ENCODE peak calls at places on chromosomes 11 and 22, in four cellular contexts. N is pancreas, S is sigmoid colon, W is fibroblast of lung. V is an unnamed sample.

GRCh38 chr22:39068033-39068785 is 8.9 kb upstream of the APOBEC3G start:
- DNase-seq in N (no peak), S (no peak), W (no peak), V (no peak)

GRCh38 chr11:48880021-48880441 is 103.7 kb downstream of the TRIM51G start:
- DNase-seq in N (no peak), S (peak; percentile 50), W (no peak), V (peak; percentile 7)

GRCh38 chr11:112666253-112666652 is 295.0 kb upstream of the NCAM1 start:
- DNase-seq in N (no peak), S (no peak), W (no peak), V (no peak)

GRCh38 chr11:60985991-60986915 is 14.8 kb downstream of the CD6 start:
- DNase-seq in N (no peak), S (no peak), W (peak; percentile 10), V (no peak)

GRCh38 chr11:66420671-66421476 is at the start of gene NPAS4:
- DNase-seq in N (no peak), S (no peak), W (no peak), V (no peak)

GRCh38 chr11:85137597-85137996 is 489.5 kb downstream of the DLG2 start:
- DNase-seq in N (no peak), S (no peak), W (no peak), V (no peak)

GRCh38 chr22:45254789-45255261 is 14.1 kb upstream of the KIAA0930 start:
- DNase-seq in N (no peak), S (no peak), W (no peak), V (no peak)

GRCh38 chr22:39309881-39310714 is 9.3 kb downstream of the RPL3 start:
- DNase-seq in N (no peak), S (no peak), W (peak; percentile 69), V (no peak)

GRCh38 chr22:38033522-38034277 is 23.5 kb upstream of the PICK1 start:
- DNase-seq in N (no peak), S (peak; percentile 82), W (no peak), V (no peak)

GRCh38 chr11:71194702-71195101 is 57.7 kb downstream of the SHANK2 start:
- DNase-seq in N (peak; percentile 9), S (no peak), W (no peak), V (no peak)

GRCh38 chr11:65498977-65499712 is at the start of gene MALAT1:
- DNase-seq in N (peak; percentile 99), S (peak; percentile 98), W (peak; percentile 98), V (peak; percentile 94)

GRCh38 chr11:27604416-27604815 is 95.8 kb downstream of the BDNF start:
- DNase-seq in N (no peak), S (no peak), W (no peak), V (no peak)

GRCh38 chr11:63670077-63670737 is 969 bp downstream of the ATL3 start:
- DNase-seq in N (no peak), S (no peak), W (peak; percentile 71), V (no peak)

GRCh38 chr11:47414685-47415070 is 6.3 kb downstream of the SLC39A13 start:
- DNase-seq in N (no peak), S (peak; percentile 65), W (no peak), V (no peak)

GRCh38 chr11:86617502-86617901 is 54.9 kb downstream of the ME3 start:
- DNase-seq in N (no peak), S (no peak), W (peak; percentile 76), V (no peak)

GRCh38 chr11:44575288-44575672 is 9.8 kb downstream of the CD82 start:
- DNase-seq in N (no peak), S (no peak), W (no peak), V (no peak)

GRCh38 chr22:25053153-25053805 is 100.8 kb downstream of the KIAA1671 start:
- DNase-seq in N (no peak), S (no peak), W (no peak), V (no peak)

GRCh38 chr11:122306776-122307479 is 190.9 kb upstream of the BLID start:
- DNase-seq in N (no peak), S (no peak), W (peak; percentile 29), V (no peak)

GRCh38 chr22:50507991-50508884 is at the start of gene NCAPH2:
- DNase-seq in N (peak; percentile 99), S (peak; percentile 98), W (peak; percentile 97), V (peak; percentile 97)

GRCh38 chr11:78811622-78812021 is 237.0 kb upstream of the NARS2 start:
- DNase-seq in N (no peak), S (no peak), W (no peak), V (no peak)

GRCh38 chr11:67006029-67006884 is 16.7 kb upstream of the SYT12 start:
- DNase-seq in N (no peak), S (no peak), W (peak; percentile 31), V (no peak)

GRCh38 chr22:16972311-16972710 is 35.7 kb downstream of the GAB4 start:
- DNase-seq in N (no peak), S (no peak), W (no peak), V (no peak)

DNA sequence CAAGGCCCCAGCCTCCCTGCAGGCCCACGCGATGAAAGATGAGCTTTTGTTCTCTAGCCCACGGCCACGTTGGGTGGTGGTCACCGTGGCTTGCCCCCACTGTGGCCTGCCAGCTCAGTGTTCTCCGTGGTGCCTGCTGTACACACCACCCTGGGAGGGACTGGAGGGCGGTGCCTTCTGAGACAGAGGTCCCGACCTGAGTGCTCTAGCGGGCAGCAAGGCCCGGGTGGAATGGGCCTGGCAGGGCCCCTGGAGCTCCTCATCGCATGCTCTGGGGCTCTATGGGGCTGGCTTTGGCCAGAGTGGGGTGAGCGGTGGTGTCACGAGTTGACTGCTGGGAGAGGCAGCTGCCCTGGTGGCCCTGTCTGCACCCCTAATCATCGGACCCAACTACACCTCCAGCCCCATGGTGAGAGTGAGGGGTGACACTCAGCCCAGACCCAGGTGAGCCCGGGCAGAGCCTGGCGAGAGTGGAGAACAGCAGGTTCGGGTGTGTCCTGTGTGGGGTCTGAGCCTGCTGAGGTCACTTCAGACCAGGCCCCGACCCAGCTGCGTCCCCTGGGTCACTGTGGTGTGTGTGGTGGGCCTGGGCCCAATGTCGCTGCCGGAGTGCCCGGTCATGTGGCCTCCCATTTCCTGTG is 541.9 kb downstream of the TBC1D22A start:
- DNase-seq in N (no peak), S (no peak), W (no peak), V (peak; percentile 3)
- H3K9me3 ChIP-seq in N (no peaks in the 10 kb centered on the region), S (no peaks in the 10 kb centered on the region), W (no peaks in the 10 kb centered on the region), V (no peaks in the 10 kb centered on the region)

GRCh38 chr11:57974830-57975229 is 48.9 kb upstream of the OR9Q1 start:
- DNase-seq in N (no peak), S (no peak), W (no peak), V (no peak)

GRCh38 chr11:57972013-57972367 is 51.7 kb upstream of the OR9Q1 start:
- DNase-seq in N (no peak), S (no peak), W (no peak), V (no peak)

GRCh38 chr11:57971272-57972012 is 52.2 kb upstream of the OR9Q1 start:
- DNase-seq in N (no peak), S (no peak), W (no peak), V (no peak)

GRCh38 chr11:57977709-57978108 is 46.0 kb upstream of the OR9Q1 start:
- DNase-seq in N (no peak), S (no peak), W (no peak), V (no peak)

DNA sequence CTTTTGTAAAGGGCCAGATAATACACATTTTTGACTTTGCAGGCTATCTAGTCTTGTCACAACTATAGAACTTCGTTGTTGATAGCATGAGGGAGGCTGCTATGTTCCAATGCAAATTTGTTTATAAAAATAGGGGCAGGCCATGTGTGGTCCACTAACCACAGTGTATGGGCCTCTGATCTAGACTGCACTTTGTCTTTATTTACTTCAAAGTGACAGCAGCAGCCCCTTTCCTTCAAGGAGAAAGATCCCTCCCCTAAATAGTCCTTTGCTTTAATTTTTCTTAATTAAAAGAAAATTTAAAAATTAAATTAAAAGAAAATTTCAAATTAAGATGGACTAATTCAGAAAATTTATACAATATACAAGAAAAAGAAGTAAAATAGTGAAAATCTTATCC is 49.5 kb upstream of the OR9Q1 start:
- DNase-seq in N (no peak), S (no peak), W (no peak), V (no peak)
- H3K9me3 ChIP-seq in N (no peaks in the 10 kb centered on the region), S (no peaks in the 10 kb centered on the region), W (no peaks in the 10 kb centered on the region), V (no peaks in the 10 kb centered on the region)

GRCh38 chr11:68026391-68027105 is 3.9 kb upstream of the NDUFS8 start:
- DNase-seq in N (no peak), S (no peak), W (no peak), V (no peak)

GRCh38 chr11:68027667-68028066 is 2.8 kb upstream of the NDUFS8 start:
- DNase-seq in N (no peak), S (no peak), W (no peak), V (no peak)

GRCh38 chr11:68031136-68031459 is 617 bp downstream of the NDUFS8 start:
- DNase-seq in N (no peak), S (no peak), W (no peak), V (no peak)

GRCh38 chr11:68030318-68031135 is at the start of gene NDUFS8:
- DNase-seq in N (peak; percentile 89), S (peak; percentile 99), W (peak; percentile 99), V (peak; percentile 95)

GRCh38 chr11:68028802-68029475 is 1.5 kb upstream of the NDUFS8 start:
- DNase-seq in N (no peak), S (no peak), W (peak; percentile 23), V (no peak)
- H3K9me3 ChIP-seq in N (no peaks in the 10 kb centered on the region), S (peaks cover 4% of the 10 kb centered on the region), W (no peaks in the 10 kb centered on the region), V (no peaks in the 10 kb centered on the region)

DNA sequence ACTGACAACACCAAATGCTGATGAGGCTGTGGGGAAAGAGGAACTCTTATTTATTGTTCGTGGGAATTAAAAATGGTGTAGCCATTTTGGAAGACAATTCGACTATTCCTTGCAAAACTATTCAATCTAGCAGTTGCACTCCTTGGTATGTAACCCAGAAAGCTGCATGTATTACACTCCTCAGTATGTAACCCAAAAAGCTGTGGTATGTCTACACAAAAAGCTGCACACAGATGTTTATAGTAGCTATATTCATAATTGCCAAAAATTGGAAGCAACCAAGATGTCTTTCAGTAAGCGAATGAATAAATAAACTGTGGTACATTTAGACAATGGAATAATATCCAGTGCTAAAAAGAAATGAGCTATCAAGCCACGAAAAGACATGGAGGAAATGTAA is 4.9 kb downstream of the NNMT start:
- DNase-seq in N (no peak), S (no peak), W (no peak), V (no peak)
- H3K9me3 ChIP-seq in N (no peaks in the 10 kb centered on the region), S (peaks cover 8% of the 10 kb centered on the region), W (no peaks in the 10 kb centered on the region), V (no peaks in the 10 kb centered on the region)

GRCh38 chr22:47322854-47323253 is 560.4 kb downstream of the TBC1D22A start:
- DNase-seq in N (no peak), S (no peak), W (no peak), V (no peak)
- H3K9me3 ChIP-seq in N (no peaks in the 10 kb centered on the region), S (peaks cover 13% of the 10 kb centered on the region), W (no peaks in the 10 kb centered on the region), V (no peaks in the 10 kb centered on the region)